ENCODE peak calls at places on chromosome 17, in four cellular contexts. M, N, G and L are unnamed samples.

GRCh38 chr17:721540-721937 is 6.9 kb upstream of the VPS53 start:
- DNase-seq in M (no peak), N (no peak), G (no peak), L (no peak)

GRCh38 chr17:62093188-62094155 is 28.4 kb upstream of the MED13 start:
- DNase-seq in M (peak), N (no peak), G (no peak), L (peak)

GRCh38 chr17:78803161-78803845 is 21.2 kb upstream of the CYTH1 start:
- DNase-seq in M (no peak), N (no peak), G (peak), L (no peak)

GRCh38 chr17:6556121-6557039 is at the start of gene PITPNM3:
- DNase-seq in M (no peak), N (no peak), G (no peak), L (no peak)

GRCh38 chr17:34652001-34652400 is 72.6 kb downstream of the TMEM132E start:
- DNase-seq in M (no peak), N (no peak), G (no peak), L (no peak)

GRCh38 chr17:17681744-17682292 is 560 bp downstream of the RAI1 start:
- DNase-seq in M (no peak), N (peak), G (no peak), L (no peak)

GRCh38 chr17:57531648-57532486 is 213.2 kb downstream of the CCDC182 start:
- DNase-seq in M (no peak), N (no peak), G (no peak), L (no peak)

GRCh38 chr17:77592503-77592902 is 366.0 kb upstream of the TNRC6C start:
- DNase-seq in M (no peak), N (no peak), G (no peak), L (no peak)

GRCh38 chr17:13194887-13195286 is 177.1 kb upstream of the ELAC2 start:
- DNase-seq in M (no peak), N (no peak), G (no peak), L (no peak)

GRCh38 chr17:13204607-13205237 is 186.9 kb upstream of the ELAC2 start:
- DNase-seq in M (no peak), N (no peak), G (no peak), L (no peak)

GRCh38 chr17:13197586-13197985 is 179.8 kb upstream of the ELAC2 start:
- DNase-seq in M (no peak), N (no peak), G (no peak), L (no peak)

GRCh38 chr17:13202835-13203234 is 185.0 kb upstream of the ELAC2 start:
- DNase-seq in M (no peak), N (no peak), G (no peak), L (no peak)

DNA sequence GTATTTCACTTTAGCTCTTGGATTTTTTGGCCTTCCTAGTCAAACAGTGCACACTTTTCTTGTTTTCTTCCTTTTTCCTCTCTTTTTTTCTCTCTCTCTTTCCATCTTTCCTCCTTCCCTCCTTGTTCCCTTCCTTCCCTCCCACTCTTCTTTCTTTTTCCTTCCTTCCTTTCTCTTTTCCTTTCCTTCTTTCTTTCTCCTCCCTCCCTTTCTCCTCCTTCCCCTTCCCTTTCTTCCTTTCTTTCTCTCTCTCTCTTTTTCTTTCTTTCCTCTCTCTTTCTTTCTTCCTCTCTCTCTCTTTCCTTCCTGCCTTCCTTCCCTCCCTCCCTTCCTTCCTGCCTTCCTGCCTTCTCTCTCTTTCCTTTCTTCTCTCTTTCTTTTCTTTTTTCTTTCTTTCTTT is 181.6 kb upstream of the ELAC2 start:
- DNase-seq in M (no peak), N (no peak), G (no peak), L (no peak)
- TF ChIP-seq CTCF in M (no peak), N (no peak), G (no peak), L (no peak)

GRCh38 chr17:66310528-66311148 is 8.2 kb downstream of the PRKCA start:
- DNase-seq in M (no peak), N (no peak), G (no peak), L (no peak)
- TF ChIP-seq CTCF in M (no peak), N (no peak), G (no peak), L (peak)

DNA sequence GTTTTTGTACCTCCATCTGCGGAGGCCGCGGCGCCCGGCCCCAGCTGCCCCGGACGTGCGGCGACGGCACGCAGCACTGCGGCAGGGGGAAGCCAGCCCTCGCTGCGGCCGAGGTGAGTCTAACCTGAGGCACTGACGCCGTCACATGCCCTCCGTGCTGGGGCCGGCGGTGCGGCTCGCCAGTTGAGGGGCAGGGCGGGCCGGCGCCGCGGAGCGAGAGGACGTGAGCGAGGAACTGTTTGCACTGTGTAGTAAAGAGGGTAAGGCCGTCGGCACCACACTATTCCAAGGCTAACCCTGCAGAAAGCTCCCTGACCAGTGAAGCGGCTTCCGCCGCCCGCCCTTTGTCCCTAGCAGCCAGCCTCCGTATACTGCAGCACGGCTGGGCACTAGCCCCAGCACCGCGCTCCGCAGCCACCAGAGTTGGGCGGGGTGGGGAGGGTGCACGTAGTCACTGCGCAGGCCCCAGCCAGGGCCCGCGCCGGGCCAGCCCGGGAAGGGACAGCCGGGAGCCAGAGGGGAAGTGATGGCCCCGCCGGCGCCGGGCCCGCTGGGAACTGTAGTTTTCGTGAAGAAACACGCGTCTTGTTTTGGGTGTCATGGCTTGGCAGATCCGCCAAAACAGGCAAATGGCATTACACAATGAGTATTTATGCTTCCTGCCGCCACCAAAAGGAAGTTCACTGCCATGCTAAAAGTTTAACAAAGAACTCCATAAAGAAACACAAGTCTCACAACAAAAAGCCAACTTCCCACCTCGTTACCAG is 580 bp upstream of the KANSL1 start:
- DNase-seq in M (peak), N (peak), G (peak), L (peak)
- TF ChIP-seq CTCF in M (no peak), N (no peak), G (peak), L (no peak)

GRCh38 chr17:32461853-32462617 is 17.7 kb downstream of the PSMD11 start:
- DNase-seq in M (peak), N (no peak), G (no peak), L (no peak)
- TF ChIP-seq CTCF in M (peak), N (peak), G (peak), L (peak)

DNA sequence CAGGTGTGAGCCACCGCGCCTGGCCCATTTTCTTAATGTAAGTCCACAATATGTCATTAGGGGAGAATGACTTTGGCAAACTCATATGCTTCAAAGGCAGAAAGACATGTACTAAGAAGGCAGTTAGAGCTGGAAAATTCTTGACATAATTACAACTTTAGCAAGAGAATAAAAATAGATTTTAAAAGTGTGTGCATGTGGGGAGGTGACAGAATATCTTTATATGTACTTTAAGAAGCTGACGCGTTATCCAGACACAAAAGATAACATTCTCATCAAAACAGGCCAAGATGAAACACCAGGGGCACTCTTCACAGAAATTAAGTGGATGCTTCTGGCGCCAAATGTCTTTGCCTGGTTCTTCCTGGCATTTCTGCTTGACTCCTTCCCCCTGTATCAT is 28.2 kb downstream of the GJC1 start:
- DNase-seq in M (no peak), N (no peak), G (no peak), L (no peak)
- TF ChIP-seq CTCF in M (no peak), N (no peak), G (no peak), L (no peak)

DNA sequence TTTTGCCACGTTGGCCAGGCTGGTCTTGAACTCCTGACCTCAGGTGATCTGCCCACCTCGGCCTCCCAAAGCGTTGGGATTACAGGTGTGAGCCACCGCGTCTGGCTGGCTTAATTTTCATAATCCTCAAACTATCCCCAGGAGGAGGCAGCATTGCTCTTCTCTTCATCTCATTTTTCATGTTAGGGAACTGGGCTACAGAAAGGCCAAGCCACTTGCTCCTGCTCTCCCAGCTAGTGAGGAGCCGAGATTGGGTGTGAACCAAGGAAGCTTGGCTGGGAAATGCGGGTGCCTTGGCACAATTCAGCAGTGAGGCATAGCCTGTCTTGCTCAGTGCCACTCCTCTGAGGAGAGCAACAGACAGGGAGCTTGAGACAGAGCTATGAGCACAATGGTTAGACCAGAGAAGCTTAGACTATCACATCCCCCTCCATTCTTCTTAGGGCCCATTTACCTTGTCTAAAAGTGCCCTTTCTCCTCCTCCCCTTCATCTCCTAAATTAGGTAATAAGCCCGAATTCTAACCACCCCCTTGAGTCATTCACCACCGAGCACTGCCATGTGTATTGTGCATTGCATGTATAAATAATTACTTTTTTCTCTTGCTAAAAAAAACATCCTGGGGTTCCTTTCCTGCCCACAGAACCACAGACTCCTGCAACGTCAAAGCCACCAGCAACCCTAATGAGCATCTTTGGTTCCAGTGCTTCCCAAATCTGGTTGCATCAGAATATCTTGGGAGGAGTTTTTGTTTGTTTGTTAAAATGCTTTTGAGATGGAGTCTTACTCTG is 20.0 kb upstream of the KIF19 start:
- DNase-seq in M (peak), N (no peak), G (no peak), L (no peak)
- TF ChIP-seq CTCF in M (no peak), N (no peak), G (no peak), L (no peak)